ENCODE peak calls at places on chromosomes 12 and 14, in eight cellular contexts. B is tibial artery, A is adipocyte, I is tibial nerve, E is adrenal gland, Z is suprapubic skin, L is NT2/D1, N is sigmoid colon. K is an unnamed sample. For H3K4me1, the result is how much of the 10 kb centered on the place peaks cover.

GRCh38 chr12:116354534-116354933 is 77.0 kb upstream of the MED13L start:
- DNase-seq in B (no peak), A (no peak), I (no peak), E (no peak), Z (no peak), L (no peak), N (no peak), K (no peak)

GRCh38 chr14:50947446-50947845 is 3.2 kb upstream of the PYGL start:
- DNase-seq in B (no peak), A (peak), I (no peak), E (no peak), Z (no peak), L (no peak), N (no peak), K (no peak)

GRCh38 chr12:25388216-25388615 is 137.5 kb upstream of the KRAS start:
- DNase-seq in B (no peak), A (no peak), I (no peak), E (no peak), Z (no peak), L (no peak), N (no peak), K (no peak)

GRCh38 chr12:11134300-11134699 is at the start of gene TAS2R30:
- DNase-seq in B (no peak), A (no peak), I (no peak), E (no peak), Z (no peak), L (no peak), N (no peak), K (no peak)

GRCh38 chr12:131896080-131896810 is 1.8 kb downstream of the ULK1 start:
- DNase-seq in B (peak), A (peak), I (peak), E (peak), Z (peak), L (peak), N (peak), K (peak)

GRCh38 chr12:25713264-25713663 is 160.2 kb upstream of the LMNTD1 start:
- DNase-seq in B (no peak), A (no peak), I (no peak), E (no peak), Z (no peak), L (no peak), N (no peak), K (no peak)

GRCh38 chr12:131380220-131380957 is 330.5 kb upstream of the SFSWAP start:
- DNase-seq in B (peak), A (no peak), I (no peak), E (no peak), Z (no peak), L (no peak), N (peak), K (no peak)

GRCh38 chr14:105064721-105065143 is 498 bp downstream of the GPR132 start:
- DNase-seq in B (peak), A (no peak), I (no peak), E (peak), Z (peak), L (no peak), N (peak), K (no peak)

GRCh38 chr12:68507657-68508056 is 103.0 kb upstream of the RAP1B start:
- DNase-seq in B (no peak), A (no peak), I (no peak), E (no peak), Z (no peak), L (no peak), N (no peak), K (no peak)

GRCh38 chr14:58871972-58872530 is 234.3 kb downstream of the DACT1 start:
- DNase-seq in B (no peak), A (peak), I (no peak), E (no peak), Z (no peak), L (no peak), N (no peak), K (peak)

GRCh38 chr14:22598099-22598895 is at the start of gene ABHD4:
- DNase-seq in B (peak), A (peak), I (peak), E (peak), Z (peak), L (no peak), N (peak), K (peak)

GRCh38 chr14:103700753-103701490 is 14.3 kb downstream of the XRCC3 start:
- DNase-seq in B (no peak), A (no peak), I (no peak), E (peak), Z (peak), L (no peak), N (no peak), K (no peak)

GRCh38 chr12:124433147-124433874 is 134.1 kb downstream of the NCOR2 start:
- DNase-seq in B (peak), A (no peak), I (no peak), E (peak), Z (no peak), L (no peak), N (no peak), K (no peak)

GRCh38 chr12:88142610-88142991 is 494 bp downstream of the TMTC3 start:
- DNase-seq in B (no peak), A (no peak), I (no peak), E (no peak), Z (peak), L (no peak), N (peak), K (peak)

GRCh38 chr14:22039938-22040780 is 366.5 kb upstream of the OR4E1 start:
- DNase-seq in B (no peak), A (peak), I (no peak), E (no peak), Z (no peak), L (no peak), N (no peak), K (peak)

GRCh38 chr12:65612440-65612839 is 211.8 kb upstream of the HMGA2 start:
- DNase-seq in B (no peak), A (peak), I (no peak), E (no peak), Z (no peak), L (no peak), N (no peak), K (no peak)

GRCh38 chr14:64971890-64972785 is at the start of gene RAB15:
- DNase-seq in B (peak), A (peak), I (no peak), E (no peak), Z (no peak), L (no peak), N (no peak), K (peak)

GRCh38 chr14:80809663-80810062 is 131.9 kb downstream of the CEP128 start:
- DNase-seq in B (no peak), A (no peak), I (no peak), E (no peak), Z (no peak), L (no peak), N (no peak), K (no peak)
- H3K4me3 ChIP-seq in B (no peak), A (no peak), I (no peak), E (no peak), Z (no peak), L (no peak), N (no peak), K (no peak)

DNA sequence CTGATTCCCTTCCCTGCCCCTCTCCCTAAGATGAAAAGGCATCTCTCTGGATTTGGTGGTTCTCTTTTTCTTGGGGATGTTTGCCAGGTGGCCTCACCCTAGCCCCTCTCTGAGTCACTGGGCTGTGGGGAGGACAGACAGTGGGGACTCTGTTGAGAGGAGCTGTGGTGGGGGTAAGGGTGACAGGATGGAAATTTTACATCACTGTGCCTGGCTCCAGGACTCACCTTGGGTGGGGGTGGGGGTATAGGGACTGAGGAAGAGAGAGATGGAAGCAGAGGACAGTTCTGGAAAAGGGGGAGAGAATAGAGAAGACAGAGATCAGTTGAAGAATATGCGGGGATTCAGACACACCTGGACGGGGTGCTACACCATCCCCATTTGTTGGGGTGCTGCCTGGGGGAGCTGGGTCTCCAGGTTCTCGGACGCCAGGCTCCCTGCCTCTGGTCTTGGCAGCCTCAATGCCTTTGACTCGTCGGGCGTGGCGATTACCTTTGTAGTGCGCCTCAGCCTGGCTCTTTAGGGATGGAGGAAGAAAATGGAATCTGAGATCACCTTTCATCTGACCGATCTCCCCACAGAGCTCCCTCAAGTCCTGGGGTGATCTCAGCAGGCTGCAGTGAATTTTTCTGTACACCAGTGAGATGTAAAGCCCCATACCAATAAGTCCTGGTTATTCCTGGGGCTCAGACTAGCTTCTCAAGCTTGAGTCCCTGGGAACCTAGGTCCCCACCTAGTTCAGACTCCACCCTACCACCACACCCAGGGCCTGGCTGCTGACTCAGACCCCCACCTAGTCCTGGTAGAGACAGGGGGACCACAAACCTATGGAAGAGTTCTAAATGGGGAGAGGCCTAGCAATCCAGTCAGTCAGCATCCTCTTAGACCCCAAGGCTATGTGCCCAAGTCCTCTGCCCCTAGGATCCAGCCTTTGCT is 9.6 kb upstream of the GPR84 start:
- DNase-seq in B (no peak), A (no peak), I (no peak), E (no peak), Z (no peak), L (no peak), N (no peak), K (no peak)
- H3K4me1 ChIP-seq in B (under half), A (half or more), I (under half), E (under half), Z (half or more), L (under half), N (under half), K (under half)

GRCh38 chr12:114479831-114480230 is 73.9 kb upstream of the TBX5 start:
- DNase-seq in B (no peak), A (no peak), I (no peak), E (no peak), Z (no peak), L (no peak), N (no peak), K (no peak)
- H3K4me3 ChIP-seq in B (peak), A (peak), I (no peak), E (no peak), Z (peak), L (peak), N (peak), K (peak)

DNA sequence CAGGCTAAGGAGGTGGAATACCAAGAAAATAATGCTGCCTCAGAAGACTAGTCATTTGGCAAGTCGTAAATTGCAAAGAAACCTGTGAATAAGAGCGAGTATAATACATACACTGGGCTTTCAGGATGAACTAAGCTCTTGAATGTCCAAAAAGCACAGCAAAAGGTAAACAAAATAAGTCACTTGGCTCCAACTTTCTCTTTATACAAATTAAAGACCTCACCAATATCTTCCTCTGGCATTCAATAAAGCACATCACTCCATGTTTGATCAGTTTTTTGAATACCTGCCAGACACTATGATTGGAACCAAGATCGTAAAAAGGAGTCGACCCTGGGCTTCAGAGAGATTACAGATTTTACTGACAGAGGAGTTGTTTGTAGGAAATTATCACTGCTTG is 3.5 kb downstream of the DICER1 start:
- DNase-seq in B (no peak), A (no peak), I (no peak), E (no peak), Z (no peak), L (no peak), N (no peak), K (no peak)
- H3K4me1 ChIP-seq in B (under half), A (under half), I (under half), E (under half), Z (half or more), L (under half), N (half or more), K (under half)

GRCh38 chr12:15163001-15163400 is 58.2 kb downstream of the RERG start:
- DNase-seq in B (no peak), A (no peak), I (no peak), E (peak), Z (no peak), L (no peak), N (no peak), K (no peak)

GRCh38 chr12:15163577-15163976 is 57.6 kb downstream of the RERG start:
- DNase-seq in B (no peak), A (no peak), I (no peak), E (peak), Z (no peak), L (no peak), N (no peak), K (peak)

GRCh38 chr12:15168279-15168678 is 52.9 kb downstream of the RERG start:
- DNase-seq in B (no peak), A (no peak), I (no peak), E (no peak), Z (no peak), L (no peak), N (no peak), K (no peak)

GRCh38 chr12:15164997-15165659 is 56.1 kb downstream of the RERG start:
- DNase-seq in B (peak), A (no peak), I (no peak), E (peak), Z (no peak), L (peak), N (peak), K (peak)
- H3K4me3 ChIP-seq in B (peak), A (peak), I (no peak), E (no peak), Z (no peak), L (no peak), N (peak), K (no peak)

GRCh38 chr14:68245146-68246073 is 425.8 kb downstream of the RAD51B start:
- DNase-seq in B (no peak), A (peak), I (no peak), E (peak), Z (no peak), L (no peak), N (peak), K (peak)
- H3K4me1 ChIP-seq in B (under half), A (half or more), I (half or more), E (under half), Z (half or more), L (under half), N (half or more), K (half or more)

GRCh38 chr12:108728820-108729611 is 2.3 kb downstream of the CORO1C start:
- DNase-seq in B (no peak), A (peak), I (no peak), E (no peak), Z (no peak), L (no peak), N (no peak), K (no peak)
- H3K4me3 ChIP-seq in B (peak), A (peak), I (no peak), E (no peak), Z (peak), L (peak), N (peak), K (peak)

GRCh38 chr14:36022765-36023415 is 153.6 kb downstream of the PTCSC3 start:
- DNase-seq in B (no peak), A (no peak), I (no peak), E (no peak), Z (no peak), L (no peak), N (no peak), K (peak)
- H3K4me1 ChIP-seq in B (under half), A (under half), I (under half), E (under half), Z (under half), L (under half), N (under half), K (under half)

GRCh38 chr12:3884671-3885070 is 11.5 kb upstream of the PARP11 start:
- DNase-seq in B (no peak), A (no peak), I (no peak), E (no peak), Z (no peak), L (no peak), N (no peak), K (no peak)
- H3K4me3 ChIP-seq in B (peak), A (peak), I (no peak), E (no peak), Z (peak), L (no peak), N (no peak), K (no peak)

GRCh38 chr12:49055092-49055491 is 5.5 kb downstream of the KMT2D start:
- DNase-seq in B (no peak), A (no peak), I (no peak), E (no peak), Z (no peak), L (no peak), N (no peak), K (no peak)
- H3K4me1 ChIP-seq in B (under half), A (under half), I (under half), E (under half), Z (half or more), L (under half), N (under half), K (under half)

K was measured in A673.